ENCODE peak calls at places on chromosomes 2 and 18, in ten cellular contexts. One of them, this sample, is unnamed.

GRCh38 chr2:8548871-8549221 is 133.0 kb upstream of the ID2 start:
- DNase-seq in activated T-cell treated with anti-CD3 and anti-CD28 coated beads for 1 hour: no peak
- DNase-seq in fibroblast of the conjunctiva: no peak
- DNase-seq in stimulated activated CD8-positive, alpha-beta memory T cell treated with anti-CD3 and anti-CD28 coated beads, Interleukin-7, amount 100 ng/mL, for 24 hours: no peak
- DNase-seq in hepatocyte: no peak
- DNase-seq in neural crest cell: no peak
- DNase-seq in CD4-positive, CD25-positive, alpha-beta regulatory T cell: no peak
- DNase-seq in HepG2: no peak
- DNase-seq in right lobe of liver: no peak
- DNase-seq in tibial artery: no peak
- DNase-seq in this sample: no peak

GRCh38 chr2:206988884-206989283 is 49.6 kb downstream of the CPO start:
- DNase-seq in activated T-cell treated with anti-CD3 and anti-CD28 coated beads for 1 hour: no peak
- DNase-seq in CD4-positive, CD25-positive, alpha-beta regulatory T cell: no peak
- DNase-seq in fibroblast of the conjunctiva: no peak
- DNase-seq in HepG2: no peak
- DNase-seq in tibial artery: no peak
- DNase-seq in hepatocyte: no peak
- DNase-seq in right lobe of liver: no peak
- DNase-seq in stimulated activated CD8-positive, alpha-beta memory T cell treated with anti-CD3 and anti-CD28 coated beads, Interleukin-7, amount 100 ng/mL, for 24 hours: no peak
- DNase-seq in neural crest cell: no peak
- DNase-seq in this sample: no peak

GRCh38 chr18:54086046-54086802 is 138.2 kb downstream of the MBD2 start:
- DNase-seq in CD4-positive, CD25-positive, alpha-beta regulatory T cell: no peak
- DNase-seq in right lobe of liver: no peak
- DNase-seq in stimulated activated CD8-positive, alpha-beta memory T cell treated with anti-CD3 and anti-CD28 coated beads, Interleukin-7, amount 100 ng/mL, for 24 hours: no peak
- DNase-seq in tibial artery: no peak
- DNase-seq in hepatocyte: no peak
- DNase-seq in neural crest cell: no peak
- DNase-seq in fibroblast of the conjunctiva: no peak
- DNase-seq in HepG2: no peak
- DNase-seq in activated T-cell treated with anti-CD3 and anti-CD28 coated beads for 1 hour: no peak
- DNase-seq in this sample: no peak

GRCh38 chr18:13136056-13136688 is 82.4 kb upstream of the LDLRAD4 start:
- DNase-seq in stimulated activated CD8-positive, alpha-beta memory T cell treated with anti-CD3 and anti-CD28 coated beads, Interleukin-7, amount 100 ng/mL, for 24 hours: no peak
- DNase-seq in right lobe of liver: peak
- DNase-seq in CD4-positive, CD25-positive, alpha-beta regulatory T cell: peak
- DNase-seq in activated T-cell treated with anti-CD3 and anti-CD28 coated beads for 1 hour: no peak
- DNase-seq in hepatocyte: no peak
- DNase-seq in neural crest cell: no peak
- DNase-seq in fibroblast of the conjunctiva: no peak
- DNase-seq in tibial artery: no peak
- DNase-seq in HepG2: no peak
- DNase-seq in this sample: peak

GRCh38 chr2:10288606-10289005 is 14.1 kb upstream of the HPCAL1 start:
- DNase-seq in CD4-positive, CD25-positive, alpha-beta regulatory T cell: no peak
- DNase-seq in neural crest cell: no peak
- DNase-seq in tibial artery: no peak
- DNase-seq in activated T-cell treated with anti-CD3 and anti-CD28 coated beads for 1 hour: no peak
- DNase-seq in stimulated activated CD8-positive, alpha-beta memory T cell treated with anti-CD3 and anti-CD28 coated beads, Interleukin-7, amount 100 ng/mL, for 24 hours: no peak
- DNase-seq in HepG2: no peak
- DNase-seq in hepatocyte: no peak
- DNase-seq in right lobe of liver: no peak
- DNase-seq in fibroblast of the conjunctiva: no peak
- DNase-seq in this sample: no peak

GRCh38 chr2:126930970-126931590 is 32.4 kb downstream of the TEX51 start:
- DNase-seq in fibroblast of the conjunctiva: no peak
- DNase-seq in activated T-cell treated with anti-CD3 and anti-CD28 coated beads for 1 hour: no peak
- DNase-seq in right lobe of liver: no peak
- DNase-seq in tibial artery: no peak
- DNase-seq in stimulated activated CD8-positive, alpha-beta memory T cell treated with anti-CD3 and anti-CD28 coated beads, Interleukin-7, amount 100 ng/mL, for 24 hours: no peak
- DNase-seq in hepatocyte: no peak
- DNase-seq in HepG2: no peak
- DNase-seq in CD4-positive, CD25-positive, alpha-beta regulatory T cell: no peak
- DNase-seq in neural crest cell: no peak
- DNase-seq in this sample: no peak

GRCh38 chr2:121287146-121287798 is 2.3 kb upstream of the TFCP2L1 start:
- DNase-seq in stimulated activated CD8-positive, alpha-beta memory T cell treated with anti-CD3 and anti-CD28 coated beads, Interleukin-7, amount 100 ng/mL, for 24 hours: no peak
- DNase-seq in activated T-cell treated with anti-CD3 and anti-CD28 coated beads for 1 hour: no peak
- DNase-seq in CD4-positive, CD25-positive, alpha-beta regulatory T cell: no peak
- DNase-seq in fibroblast of the conjunctiva: no peak
- DNase-seq in hepatocyte: no peak
- DNase-seq in right lobe of liver: no peak
- DNase-seq in tibial artery: peak
- DNase-seq in neural crest cell: no peak
- DNase-seq in HepG2: no peak
- DNase-seq in this sample: no peak

GRCh38 chr2:47189635-47190034 is 34.5 kb upstream of the STPG4 start:
- DNase-seq in right lobe of liver: no peak
- DNase-seq in neural crest cell: no peak
- DNase-seq in activated T-cell treated with anti-CD3 and anti-CD28 coated beads for 1 hour: no peak
- DNase-seq in fibroblast of the conjunctiva: peak
- DNase-seq in CD4-positive, CD25-positive, alpha-beta regulatory T cell: no peak
- DNase-seq in HepG2: no peak
- DNase-seq in tibial artery: no peak
- DNase-seq in hepatocyte: no peak
- DNase-seq in stimulated activated CD8-positive, alpha-beta memory T cell treated with anti-CD3 and anti-CD28 coated beads, Interleukin-7, amount 100 ng/mL, for 24 hours: no peak
- DNase-seq in this sample: no peak

GRCh38 chr2:207188601-207189000 is 22.9 kb upstream of the KLF7 start:
- DNase-seq in neural crest cell: no peak
- DNase-seq in CD4-positive, CD25-positive, alpha-beta regulatory T cell: no peak
- DNase-seq in hepatocyte: no peak
- DNase-seq in fibroblast of the conjunctiva: no peak
- DNase-seq in HepG2: no peak
- DNase-seq in activated T-cell treated with anti-CD3 and anti-CD28 coated beads for 1 hour: no peak
- DNase-seq in tibial artery: no peak
- DNase-seq in stimulated activated CD8-positive, alpha-beta memory T cell treated with anti-CD3 and anti-CD28 coated beads, Interleukin-7, amount 100 ng/mL, for 24 hours: no peak
- DNase-seq in right lobe of liver: no peak
- DNase-seq in this sample: no peak

GRCh38 chr18:63237911-63238710 is 81.5 kb downstream of the BCL2 start:
- DNase-seq in hepatocyte: peak
- DNase-seq in HepG2: peak
- DNase-seq in tibial artery: no peak
- DNase-seq in CD4-positive, CD25-positive, alpha-beta regulatory T cell: no peak
- DNase-seq in activated T-cell treated with anti-CD3 and anti-CD28 coated beads for 1 hour: no peak
- DNase-seq in right lobe of liver: peak
- DNase-seq in neural crest cell: peak
- DNase-seq in stimulated activated CD8-positive, alpha-beta memory T cell treated with anti-CD3 and anti-CD28 coated beads, Interleukin-7, amount 100 ng/mL, for 24 hours: no peak
- DNase-seq in fibroblast of the conjunctiva: peak
- DNase-seq in this sample: no peak

GRCh38 chr2:205411558-205411957 is 270.7 kb upstream of the NRP2 start:
- DNase-seq in right lobe of liver: no peak
- DNase-seq in stimulated activated CD8-positive, alpha-beta memory T cell treated with anti-CD3 and anti-CD28 coated beads, Interleukin-7, amount 100 ng/mL, for 24 hours: no peak
- DNase-seq in fibroblast of the conjunctiva: no peak
- DNase-seq in hepatocyte: no peak
- DNase-seq in neural crest cell: no peak
- DNase-seq in tibial artery: no peak
- DNase-seq in HepG2: no peak
- DNase-seq in CD4-positive, CD25-positive, alpha-beta regulatory T cell: no peak
- DNase-seq in activated T-cell treated with anti-CD3 and anti-CD28 coated beads for 1 hour: no peak
- DNase-seq in this sample: no peak

GRCh38 chr2:33106115-33106514 is 159.4 kb downstream of the LTBP1 start:
- DNase-seq in neural crest cell: no peak
- DNase-seq in tibial artery: no peak
- DNase-seq in right lobe of liver: no peak
- DNase-seq in stimulated activated CD8-positive, alpha-beta memory T cell treated with anti-CD3 and anti-CD28 coated beads, Interleukin-7, amount 100 ng/mL, for 24 hours: no peak
- DNase-seq in activated T-cell treated with anti-CD3 and anti-CD28 coated beads for 1 hour: no peak
- DNase-seq in fibroblast of the conjunctiva: no peak
- DNase-seq in hepatocyte: no peak
- DNase-seq in CD4-positive, CD25-positive, alpha-beta regulatory T cell: no peak
- DNase-seq in HepG2: no peak
- DNase-seq in this sample: no peak

GRCh38 chr2:37625781-37626548 is 45.5 kb downstream of the CDC42EP3 start:
- DNase-seq in activated T-cell treated with anti-CD3 and anti-CD28 coated beads for 1 hour: peak
- DNase-seq in tibial artery: no peak
- DNase-seq in CD4-positive, CD25-positive, alpha-beta regulatory T cell: peak
- DNase-seq in neural crest cell: no peak
- DNase-seq in hepatocyte: no peak
- DNase-seq in HepG2: no peak
- DNase-seq in stimulated activated CD8-positive, alpha-beta memory T cell treated with anti-CD3 and anti-CD28 coated beads, Interleukin-7, amount 100 ng/mL, for 24 hours: no peak
- DNase-seq in fibroblast of the conjunctiva: no peak
- DNase-seq in right lobe of liver: no peak
- DNase-seq in this sample: peak

GRCh38 chr2:45068643-45069140 is 59.4 kb upstream of the SIX2 start:
- DNase-seq in HepG2: no peak
- DNase-seq in fibroblast of the conjunctiva: no peak
- DNase-seq in activated T-cell treated with anti-CD3 and anti-CD28 coated beads for 1 hour: no peak
- DNase-seq in CD4-positive, CD25-positive, alpha-beta regulatory T cell: no peak
- DNase-seq in neural crest cell: no peak
- DNase-seq in right lobe of liver: no peak
- DNase-seq in tibial artery: no peak
- DNase-seq in stimulated activated CD8-positive, alpha-beta memory T cell treated with anti-CD3 and anti-CD28 coated beads, Interleukin-7, amount 100 ng/mL, for 24 hours: no peak
- DNase-seq in hepatocyte: no peak
- DNase-seq in this sample: no peak

GRCh38 chr2:238910751-238911351 is 63.0 kb downstream of the TWIST2 start:
- DNase-seq in activated T-cell treated with anti-CD3 and anti-CD28 coated beads for 1 hour: no peak
- DNase-seq in fibroblast of the conjunctiva: no peak
- DNase-seq in neural crest cell: no peak
- DNase-seq in HepG2: no peak
- DNase-seq in right lobe of liver: no peak
- DNase-seq in hepatocyte: no peak
- DNase-seq in stimulated activated CD8-positive, alpha-beta memory T cell treated with anti-CD3 and anti-CD28 coated beads, Interleukin-7, amount 100 ng/mL, for 24 hours: no peak
- DNase-seq in tibial artery: no peak
- DNase-seq in CD4-positive, CD25-positive, alpha-beta regulatory T cell: no peak
- DNase-seq in this sample: no peak

GRCh38 chr2:175039031-175039430 is 33.9 kb upstream of the CHN1 start:
- DNase-seq in tibial artery: no peak
- DNase-seq in neural crest cell: no peak
- DNase-seq in activated T-cell treated with anti-CD3 and anti-CD28 coated beads for 1 hour: no peak
- DNase-seq in fibroblast of the conjunctiva: no peak
- DNase-seq in right lobe of liver: no peak
- DNase-seq in stimulated activated CD8-positive, alpha-beta memory T cell treated with anti-CD3 and anti-CD28 coated beads, Interleukin-7, amount 100 ng/mL, for 24 hours: no peak
- DNase-seq in hepatocyte: no peak
- DNase-seq in HepG2: peak
- DNase-seq in CD4-positive, CD25-positive, alpha-beta regulatory T cell: no peak
- DNase-seq in this sample: no peak

GRCh38 chr2:64319930-64320329 is 134.0 kb upstream of the LGALSL start:
- DNase-seq in tibial artery: no peak
- DNase-seq in neural crest cell: no peak
- DNase-seq in right lobe of liver: no peak
- DNase-seq in HepG2: no peak
- DNase-seq in activated T-cell treated with anti-CD3 and anti-CD28 coated beads for 1 hour: no peak
- DNase-seq in CD4-positive, CD25-positive, alpha-beta regulatory T cell: no peak
- DNase-seq in fibroblast of the conjunctiva: no peak
- DNase-seq in hepatocyte: no peak
- DNase-seq in stimulated activated CD8-positive, alpha-beta memory T cell treated with anti-CD3 and anti-CD28 coated beads, Interleukin-7, amount 100 ng/mL, for 24 hours: no peak
- DNase-seq in this sample: no peak

GRCh38 chr2:36941867-36942266 is 24.5 kb downstream of the STRN start:
- DNase-seq in activated T-cell treated with anti-CD3 and anti-CD28 coated beads for 1 hour: no peak
- DNase-seq in CD4-positive, CD25-positive, alpha-beta regulatory T cell: no peak
- DNase-seq in right lobe of liver: no peak
- DNase-seq in stimulated activated CD8-positive, alpha-beta memory T cell treated with anti-CD3 and anti-CD28 coated beads, Interleukin-7, amount 100 ng/mL, for 24 hours: no peak
- DNase-seq in hepatocyte: no peak
- DNase-seq in HepG2: no peak
- DNase-seq in tibial artery: no peak
- DNase-seq in neural crest cell: no peak
- DNase-seq in fibroblast of the conjunctiva: no peak
- DNase-seq in this sample: no peak

GRCh38 chr2:98473995-98474780 is 29.5 kb downstream of the INPP4A start:
- DNase-seq in hepatocyte: no peak
- DNase-seq in fibroblast of the conjunctiva: no peak
- DNase-seq in CD4-positive, CD25-positive, alpha-beta regulatory T cell: no peak
- DNase-seq in tibial artery: no peak
- DNase-seq in HepG2: no peak
- DNase-seq in activated T-cell treated with anti-CD3 and anti-CD28 coated beads for 1 hour: no peak
- DNase-seq in right lobe of liver: no peak
- DNase-seq in stimulated activated CD8-positive, alpha-beta memory T cell treated with anti-CD3 and anti-CD28 coated beads, Interleukin-7, amount 100 ng/mL, for 24 hours: no peak
- DNase-seq in neural crest cell: no peak
- DNase-seq in this sample: peak

GRCh38 chr18:4453712-4454547 is 1.2 kb downstream of the DLGAP1 start:
- DNase-seq in activated T-cell treated with anti-CD3 and anti-CD28 coated beads for 1 hour: no peak
- DNase-seq in tibial artery: no peak
- DNase-seq in CD4-positive, CD25-positive, alpha-beta regulatory T cell: no peak
- DNase-seq in fibroblast of the conjunctiva: no peak
- DNase-seq in HepG2: no peak
- DNase-seq in stimulated activated CD8-positive, alpha-beta memory T cell treated with anti-CD3 and anti-CD28 coated beads, Interleukin-7, amount 100 ng/mL, for 24 hours: no peak
- DNase-seq in neural crest cell: peak
- DNase-seq in right lobe of liver: peak
- DNase-seq in hepatocyte: peak
- DNase-seq in this sample: no peak

GRCh38 chr2:181818826-181819225 is 72.7 kb upstream of the ITPRID2 start:
- DNase-seq in hepatocyte: no peak
- DNase-seq in tibial artery: no peak
- DNase-seq in CD4-positive, CD25-positive, alpha-beta regulatory T cell: no peak
- DNase-seq in HepG2: no peak
- DNase-seq in activated T-cell treated with anti-CD3 and anti-CD28 coated beads for 1 hour: no peak
- DNase-seq in right lobe of liver: no peak
- DNase-seq in neural crest cell: no peak
- DNase-seq in stimulated activated CD8-positive, alpha-beta memory T cell treated with anti-CD3 and anti-CD28 coated beads, Interleukin-7, amount 100 ng/mL, for 24 hours: no peak
- DNase-seq in fibroblast of the conjunctiva: no peak
- DNase-seq in this sample: no peak

GRCh38 chr2:56047136-56047535 is 123.6 kb upstream of the EFEMP1 start:
- DNase-seq in CD4-positive, CD25-positive, alpha-beta regulatory T cell: no peak
- DNase-seq in HepG2: no peak
- DNase-seq in fibroblast of the conjunctiva: no peak
- DNase-seq in neural crest cell: no peak
- DNase-seq in right lobe of liver: no peak
- DNase-seq in tibial artery: no peak
- DNase-seq in stimulated activated CD8-positive, alpha-beta memory T cell treated with anti-CD3 and anti-CD28 coated beads, Interleukin-7, amount 100 ng/mL, for 24 hours: no peak
- DNase-seq in hepatocyte: no peak
- DNase-seq in activated T-cell treated with anti-CD3 and anti-CD28 coated beads for 1 hour: no peak
- DNase-seq in this sample: no peak

GRCh38 chr2:19127616-19128015 is 230.8 kb downstream of the OSR1 start:
- DNase-seq in stimulated activated CD8-positive, alpha-beta memory T cell treated with anti-CD3 and anti-CD28 coated beads, Interleukin-7, amount 100 ng/mL, for 24 hours: no peak
- DNase-seq in right lobe of liver: no peak
- DNase-seq in CD4-positive, CD25-positive, alpha-beta regulatory T cell: no peak
- DNase-seq in activated T-cell treated with anti-CD3 and anti-CD28 coated beads for 1 hour: no peak
- DNase-seq in HepG2: no peak
- DNase-seq in neural crest cell: no peak
- DNase-seq in tibial artery: no peak
- DNase-seq in fibroblast of the conjunctiva: no peak
- DNase-seq in hepatocyte: no peak
- DNase-seq in this sample: no peak

GRCh38 chr2:233814436-233814835 is 36.3 kb downstream of the MROH2A start:
- DNase-seq in right lobe of liver: no peak
- DNase-seq in activated T-cell treated with anti-CD3 and anti-CD28 coated beads for 1 hour: no peak
- DNase-seq in neural crest cell: no peak
- DNase-seq in HepG2: no peak
- DNase-seq in stimulated activated CD8-positive, alpha-beta memory T cell treated with anti-CD3 and anti-CD28 coated beads, Interleukin-7, amount 100 ng/mL, for 24 hours: no peak
- DNase-seq in hepatocyte: no peak
- DNase-seq in CD4-positive, CD25-positive, alpha-beta regulatory T cell: no peak
- DNase-seq in fibroblast of the conjunctiva: no peak
- DNase-seq in tibial artery: peak
- DNase-seq in this sample: no peak